ENCODE peak calls at places on chromosomes 6 and 20, in nine cellular contexts. B is A172; F is HEK293T; S is retinal pigment epithelial cell; J is fibroblast of lung; D is NCI-H774; O is activated naive CD4-positive, alpha-beta T cell treated with anti-CD3 and anti-CD28 coated beads for 36 hours; H is CMK; A is progenitor cell of endocrine pancreas. M is an unnamed sample.
A peak's percentile ranks its signal among the peaks of the same experiment; 100 is the strongest.

GRCh38 chr6:53294095-53294494 is 54.7 kb downstream of the ELOVL5 start:
- DNase-seq in B (no peak), F (peak; percentile 43), S (no peak), J (peak; percentile 46), D (no peak), O (no peak), H (no peak), A (peak; percentile 21), M (no peak)

GRCh38 chr6:112939543-112939942 is 592.4 kb downstream of the RFPL4B start:
- DNase-seq in B (no peak), F (no peak), S (peak; percentile 83), J (peak; percentile 12), D (peak; percentile 77), O (no peak), H (no peak), A (no peak), M (peak; percentile 85)

GRCh38 chr20:38724603-38725457 is 544 bp downstream of the SLC32A1 start:
- DNase-seq in B (no peak), F (no peak), S (no peak), J (no peak), D (no peak), O (peak; percentile 12), H (no peak), A (no peak), M (no peak)

GRCh38 chr20:34112600-34113061 is 588 bp upstream of the EIF2S2 start:
- DNase-seq in B (peak; percentile 30), F (peak; percentile 25), S (no peak), J (peak; percentile 51), D (no peak), O (no peak), H (peak; percentile 52), A (peak; percentile 30), M (no peak)

GRCh38 chr20:38997622-38998021 is 35.5 kb downstream of the DHX35 start:
- DNase-seq in B (no peak), F (no peak), S (no peak), J (no peak), D (no peak), O (peak; percentile 60), H (no peak), A (no peak), M (no peak)

GRCh38 chr6:94463306-94463705 is 1043.9 kb upstream of the EPHA7 start:
- DNase-seq in B (no peak), F (no peak), S (no peak), J (no peak), D (no peak), O (no peak), H (no peak), A (no peak), M (no peak)

GRCh38 chr6:137914530-137915193 is 47.6 kb downstream of the TNFAIP3 start:
- DNase-seq in B (no peak), F (no peak), S (no peak), J (no peak), D (no peak), O (no peak), H (no peak), A (no peak), M (no peak)

GRCh38 chr6:96743496-96743895 is 93.8 kb downstream of the GPR63 start:
- DNase-seq in B (no peak), F (no peak), S (no peak), J (no peak), D (no peak), O (no peak), H (no peak), A (no peak), M (no peak)

GRCh38 chr20:40942775-40943174 is 85.8 kb upstream of the TOP1 start:
- DNase-seq in B (no peak), F (no peak), S (no peak), J (no peak), D (no peak), O (no peak), H (no peak), A (no peak), M (no peak)

GRCh38 chr6:3195695-3196497 is 31.6 kb downstream of the TUBB2B start:
- DNase-seq in B (peak; percentile 72), F (no peak), S (no peak), J (no peak), D (no peak), O (peak; percentile 31), H (no peak), A (no peak), M (no peak)

GRCh38 chr6:157290797-157291196 is 32.5 kb downstream of the TMEM242 start:
- DNase-seq in B (no peak), F (no peak), S (no peak), J (no peak), D (no peak), O (no peak), H (no peak), A (no peak), M (no peak)

GRCh38 chr20:44231193-44231592 is 15.9 kb upstream of the GDAP1L1 start:
- DNase-seq in B (peak; percentile 55), F (no peak), S (no peak), J (no peak), D (no peak), O (no peak), H (no peak), A (no peak), M (no peak)

GRCh38 chr20:51926670-51927305 is 124.5 kb upstream of the SALL4 start:
- DNase-seq in B (peak; percentile 74), F (no peak), S (no peak), J (no peak), D (no peak), O (no peak), H (no peak), A (no peak), M (no peak)

GRCh38 chr6:89500486-89501020 is 67.6 kb downstream of the ANKRD6 start:
- DNase-seq in B (no peak), F (no peak), S (no peak), J (no peak), D (peak; percentile 56), O (no peak), H (no peak), A (no peak), M (peak; percentile 74)

GRCh38 chr6:159979136-159979874 is 10.4 kb downstream of the IGF2R start:
- DNase-seq in B (peak; percentile 91), F (no peak), S (no peak), J (no peak), D (peak; percentile 64), O (peak; percentile 87), H (no peak), A (no peak), M (no peak)